ENCODE peak calls at places on chromosome 10, in six cellular contexts. N is left lung, P is A549, O is keratinocyte, Z is iPS DF 6.9, M is tibial artery. R is an unnamed sample.
A peak's percentile ranks its signal among the peaks of the same experiment; 100 is the strongest.

GRCh38 chr10:125878957-125879835 is 1.9 kb downstream of the DHX32 start:
- DNase-seq in O (peak; percentile 52), P (peak; percentile 86), N (no peak), M (no peak), Z (no peak), R (peak; percentile 83)

GRCh38 chr10:19003341-19003740 is 45.3 kb upstream of the MALRD1 start:
- DNase-seq in Z (no peak), P (no peak), M (no peak), N (no peak), O (no peak), R (no peak)

GRCh38 chr10:132461683-132462231 is 64.8 kb downstream of the PWWP2B start:
- DNase-seq in O (no peak), Z (no peak), P (no peak), M (no peak), N (peak; percentile 24), R (no peak)

GRCh38 chr10:1464866-1465265 is 272.5 kb downstream of the ADARB2 start:
- DNase-seq in M (no peak), N (no peak), O (no peak), Z (no peak), P (no peak), R (no peak)

GRCh38 chr10:61903991-61904350 is 2.5 kb downstream of the ARID5B start:
- DNase-seq in P (no peak), N (no peak), M (no peak), O (no peak), Z (no peak), R (no peak)

GRCh38 chr10:15320118-15320517 is 51.0 kb downstream of the FAM171A1 start:
- DNase-seq in Z (no peak), N (no peak), M (no peak), O (no peak), P (no peak), R (no peak)

GRCh38 chr10:22795546-22795945 is 81.2 kb upstream of the PIP4K2A start:
- DNase-seq in Z (no peak), O (no peak), P (no peak), N (no peak), M (no peak), R (no peak)

GRCh38 chr10:82288461-82288881 is 413.5 kb downstream of the NRG3 start:
- DNase-seq in Z (no peak), N (no peak), M (no peak), P (peak; percentile 14), O (no peak), R (no peak)

GRCh38 chr10:129505500-129506075 is 38.5 kb downstream of the MGMT start:
- DNase-seq in M (no peak), P (no peak), Z (no peak), O (peak; percentile 49), N (no peak), R (peak; percentile 36)

GRCh38 chr10:93208717-93209464 is 135.2 kb downstream of the CYP26A1 start:
- DNase-seq in N (no peak), P (peak; percentile 62), Z (no peak), O (peak; percentile 17), M (no peak), R (no peak)

GRCh38 chr10:125389648-125390047 is 229.3 kb upstream of the CTBP2 start:
- DNase-seq in M (no peak), Z (no peak), N (no peak), P (no peak), O (no peak), R (no peak)

GRCh38 chr10:102231357-102232318 is 5.5 kb downstream of the ELOVL3 start:
- DNase-seq in O (no peak), P (peak; percentile 68), Z (no peak), M (no peak), N (peak; percentile 59), R (peak; percentile 73)

GRCh38 chr10:132297521-132297920 is 10.2 kb downstream of the STK32C start:
- DNase-seq in Z (no peak), P (no peak), O (no peak), N (peak; percentile 21), M (no peak), R (no peak)

GRCh38 chr10:57898231-57898630 is 369.5 kb downstream of the IPMK start:
- DNase-seq in M (no peak), N (no peak), O (no peak), Z (peak; percentile 33), P (no peak), R (no peak)

GRCh38 chr10:93600861-93601773 is at the start of gene RBP4:
- DNase-seq in P (peak; percentile 47), M (no peak), O (no peak), N (no peak), Z (no peak), R (peak; percentile 26)

GRCh38 chr10:69045441-69046300 is 42.2 kb upstream of the SRGN start:
- DNase-seq in O (peak; percentile 53), Z (no peak), P (no peak), N (no peak), M (no peak), R (peak; percentile 77)

GRCh38 chr10:62638062-62638477 is 166.4 kb upstream of the ADO start:
- DNase-seq in N (peak; percentile 46), O (no peak), P (no peak), Z (no peak), M (peak; percentile 34), R (no peak)

GRCh38 chr10:91049961-91050360 is 129.1 kb upstream of the ANKRD1 start:
- DNase-seq in Z (no peak), P (no peak), M (no peak), N (no peak), O (no peak), R (no peak)

GRCh38 chr10:51397695-51398094 is 301.7 kb downstream of the CSTF2T start:
- DNase-seq in M (peak; percentile 65), P (no peak), N (no peak), Z (no peak), O (no peak), R (peak; percentile 67)

GRCh38 chr10:35641430-35642015 is 573 bp downstream of the FZD8 start:
- DNase-seq in Z (no peak), M (no peak), P (peak; percentile 42), O (no peak), N (no peak), R (peak; percentile 23)

GRCh38 chr10:52779541-52780390 is 7.2 kb upstream of the MBL2 start:
- DNase-seq in Z (peak; percentile 73), O (no peak), N (peak; percentile 50), M (peak; percentile 33), P (peak; percentile 62), R (peak; percentile 72)

GRCh38 chr10:13731799-13732198 is 145.0 kb downstream of the PRPF18 start:
- DNase-seq in O (no peak), N (no peak), Z (no peak), P (no peak), M (no peak), R (no peak)

GRCh38 chr10:84540617-84541288 is 212.4 kb downstream of the CCSER2 start:
- DNase-seq in N (peak; percentile 51), P (peak; percentile 53), Z (peak; percentile 64), M (peak; percentile 42), O (no peak), R (peak; percentile 73)

GRCh38 chr10:98344589-98345038 is 70.4 kb downstream of the PYROXD2 start:
- DNase-seq in O (no peak), N (peak; percentile 64), P (no peak), M (peak; percentile 93), Z (no peak), R (no peak)

GRCh38 chr10:110350812-110351211 is 46.1 kb upstream of the SMNDC1 start:
- DNase-seq in O (no peak), Z (no peak), M (no peak), P (no peak), N (no peak), R (no peak)

GRCh38 chr10:22606164-22606614 is 108.2 kb downstream of the PIP4K2A start:
- DNase-seq in N (peak; percentile 70), O (no peak), M (peak; percentile 56), Z (no peak), P (no peak), R (no peak)

GRCh38 chr10:33115720-33116119 is 157.7 kb upstream of the ITGB1 start:
- DNase-seq in P (peak; percentile 31), Z (no peak), N (no peak), O (no peak), M (no peak), R (no peak)

GRCh38 chr10:124035928-124036558 is 57.4 kb downstream of the CHST15 start:
- DNase-seq in O (no peak), M (peak; percentile 45), N (peak; percentile 89), P (peak; percentile 56), Z (no peak), R (no peak)

GRCh38 chr10:60497364-60497763 is 107.7 kb upstream of the ANK3 start:
- DNase-seq in Z (no peak), O (no peak), M (no peak), P (no peak), N (no peak), R (no peak)
- H3K27ac ChIP-seq in Z (no peak overlapping the region), O (no peak overlapping the region), M (no peak overlapping the region), P (no peak overlapping the region), N (no peak overlapping the region), R (no peak overlapping the region)

GRCh38 chr10:95408931-95409873 is 118.4 kb upstream of the PDLIM1 start:
- DNase-seq in P (no peak), M (no peak), Z (no peak), O (no peak), N (no peak), R (no peak)
- H3K27ac ChIP-seq in P (no peak overlapping the region), M (peak overlapping the region; percentile 91), Z (no peak overlapping the region), O (no peak overlapping the region), N (peak overlapping the region; percentile 57), R (no peak overlapping the region)

DNA sequence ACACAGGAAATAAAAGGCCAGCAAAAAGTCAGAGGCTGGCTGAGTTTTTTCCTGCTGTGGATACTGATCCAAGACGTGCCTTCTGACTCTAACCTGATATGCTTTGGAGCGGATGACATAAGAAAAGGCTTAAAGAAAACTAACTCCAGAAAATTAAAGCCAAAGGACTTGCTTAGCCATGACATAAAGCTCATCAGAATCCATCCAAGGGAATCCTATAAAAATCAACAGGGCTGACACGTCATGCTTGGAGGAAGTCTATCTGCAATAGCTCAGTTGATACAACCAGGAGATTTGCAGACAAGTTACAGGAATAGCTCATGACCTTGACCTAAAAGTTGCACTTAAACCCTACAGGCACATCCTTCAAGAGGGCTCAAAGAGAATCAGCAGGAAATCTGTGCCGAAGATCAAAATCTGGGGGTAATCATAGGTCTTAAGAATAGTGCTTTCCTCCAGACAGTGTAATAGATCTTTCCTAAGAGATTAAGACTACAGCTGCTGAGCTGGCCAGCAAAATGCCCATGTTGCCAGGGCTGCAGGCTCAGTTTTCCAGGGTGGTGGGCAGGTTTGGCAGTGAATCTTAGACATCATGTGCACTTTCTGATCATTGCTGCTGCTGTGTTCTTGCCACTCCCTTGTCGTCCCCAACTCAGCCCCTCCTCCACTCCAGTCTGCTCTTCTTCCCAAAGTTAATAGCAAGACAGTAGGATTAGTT is 111.5 kb upstream of the SVIL start:
- DNase-seq in P (no peak), M (no peak), O (no peak), Z (no peak), N (no peak), R (no peak)
- H3K27ac ChIP-seq in P (no peak overlapping the region), M (peak overlapping the region; percentile 50), O (no peak overlapping the region), Z (no peak overlapping the region), N (no peak overlapping the region), R (no peak overlapping the region)

DNA sequence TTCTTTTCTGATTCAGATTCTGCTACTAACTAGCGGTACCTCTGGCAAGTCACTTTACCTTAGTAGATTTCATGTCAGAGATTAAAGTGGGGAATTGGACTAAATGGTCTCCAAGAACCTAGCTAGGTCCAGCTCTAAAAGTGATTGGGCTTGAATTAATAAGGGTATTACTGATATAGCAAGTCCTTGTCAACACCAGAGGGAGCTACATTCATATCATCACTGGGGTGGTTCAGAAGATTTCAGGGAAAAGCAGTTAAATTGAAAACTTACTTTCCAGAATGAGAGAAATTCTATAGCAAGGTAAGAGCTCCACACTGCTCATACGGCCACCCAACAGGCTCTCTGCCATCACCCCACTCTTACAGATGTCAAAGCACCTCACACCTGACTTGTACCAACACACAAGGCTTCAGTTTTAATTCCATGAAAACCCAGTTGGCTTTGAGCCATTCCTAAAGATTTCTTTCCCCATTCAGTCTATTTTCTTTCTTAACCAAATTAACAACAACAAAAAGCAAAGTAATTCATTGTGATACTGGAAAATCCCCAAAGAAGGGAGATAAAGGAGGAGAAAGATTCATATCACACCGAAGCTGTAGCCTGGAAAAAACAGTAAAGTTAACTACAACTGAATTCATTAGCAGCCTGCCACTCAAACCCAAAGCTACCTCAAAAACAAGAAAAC is 38.0 kb upstream of the SPOCK2 start:
- DNase-seq in P (peak; percentile 73), N (no peak), O (no peak), M (no peak), Z (peak; percentile 16), R (peak; percentile 64)
- H3K27ac ChIP-seq in P (peak overlapping the region; percentile 51), N (no peak overlapping the region), O (no peak overlapping the region), M (no peak overlapping the region), Z (no peak overlapping the region), R (no peak overlapping the region)